ENCODE peak calls at places on chromosomes 7 and 10, in four cellular contexts. E, I, T and D are unnamed samples.

GRCh38 chr7:71795373-71795772 is 616.8 kb downstream of the CALN1 start:
- DNase-seq in E (no peak), I (no peak), T (no peak), D (no peak)

GRCh38 chr10:103668351-103669242 is 175.1 kb downstream of the NEURL1 start:
- DNase-seq in E (peak; percentile 69), I (peak; percentile 95), T (peak; percentile 54), D (no peak)

GRCh38 chr10:60043561-60043960 is 137.2 kb upstream of the CCDC6 start:
- DNase-seq in E (no peak), I (no peak), T (no peak), D (no peak)

GRCh38 chr7:50711271-50712175 is 71.2 kb downstream of the GRB10 start:
- DNase-seq in E (no peak), I (no peak), T (peak; percentile 34), D (peak; percentile 54)

GRCh38 chr7:147153571-147153970 is 1037.0 kb downstream of the CNTNAP2 start:
- DNase-seq in E (no peak), I (no peak), T (no peak), D (no peak)

GRCh38 chr10:117534321-117535044 is 8.1 kb upstream of the EMX2 start:
- DNase-seq in E (no peak), I (peak; percentile 84), T (no peak), D (no peak)

GRCh38 chr7:75995996-75996395 is 1.6 kb upstream of the TMEM120A start:
- DNase-seq in E (no peak), I (no peak), T (no peak), D (no peak)

GRCh38 chr7:82375713-82376112 is 67.9 kb downstream of the CACNA2D1 start:
- DNase-seq in E (no peak), I (no peak), T (no peak), D (no peak)

GRCh38 chr10:110326351-110327032 is 21.8 kb upstream of the SMNDC1 start:
- DNase-seq in E (peak; percentile 55), I (no peak), T (peak; percentile 72), D (peak; percentile 39)

GRCh38 chr7:45627691-45628456 is 53.7 kb downstream of the ADCY1 start:
- DNase-seq in E (no peak), I (no peak), T (no peak), D (no peak)

GRCh38 chr10:133143200-133143533 is 16.9 kb upstream of the KNDC1 start:
- DNase-seq in E (no peak), I (no peak), T (no peak), D (no peak)

GRCh38 chr10:48614481-48615383 is 9.9 kb upstream of the ARHGAP22 start:
- DNase-seq in E (peak; percentile 57), I (peak; percentile 28), T (peak; percentile 58), D (no peak)

GRCh38 chr7:157718303-157719007 is 381.7 kb downstream of the DNAJB6 start:
- DNase-seq in E (no peak), I (peak; percentile 59), T (no peak), D (no peak)

GRCh38 chr7:36923831-36924555 is 199.7 kb upstream of the AOAH start:
- DNase-seq in E (no peak), I (no peak), T (no peak), D (no peak)

GRCh38 chr10:79354141-79354540 is 6.9 kb downstream of the PPIF start:
- DNase-seq in E (no peak), I (no peak), T (no peak), D (no peak)

GRCh38 chr7:713488-714230 is 12.8 kb upstream of the DNAAF5 start:
- DNase-seq in E (no peak), I (peak; percentile 78), T (no peak), D (no peak)

GRCh38 chr10:19826712-19827111 is 10.5 kb downstream of the PLXDC2 start:
- DNase-seq in E (peak; percentile 75), I (no peak), T (peak; percentile 88), D (peak; percentile 37)

GRCh38 chr7:123865517-123866117 is 20.6 kb downstream of the HYAL4 start:
- DNase-seq in E (peak; percentile 85), I (no peak), T (peak; percentile 90), D (peak; percentile 79)

GRCh38 chr10:36885746-36886145 is 239.7 kb upstream of the ANKRD30A start:
- DNase-seq in E (no peak), I (no peak), T (no peak), D (no peak)

GRCh38 chr10:123808873-123809272 is 82.7 kb downstream of the CPXM2 start:
- DNase-seq in E (peak; percentile 89), I (no peak), T (peak; percentile 61), D (peak; percentile 74)

GRCh38 chr10:13271552-13272163 is 28.2 kb downstream of the PHYH start:
- DNase-seq in E (peak; percentile 11), I (peak; percentile 85), T (peak; percentile 29), D (peak; percentile 16)

GRCh38 chr10:62554632-62555199 is 180.5 kb downstream of the ZNF365 start:
- DNase-seq in E (peak; percentile 72), I (no peak), T (peak; percentile 85), D (peak; percentile 63)

GRCh38 chr7:30770936-30771858 is at the start of gene MINDY4:
- DNase-seq in E (peak; percentile 81), I (peak; percentile 94), T (peak; percentile 86), D (peak; percentile 62)

GRCh38 chr10:27319752-27320561 is 79.4 kb upstream of the ACBD5 start:
- DNase-seq in E (peak; percentile 77), I (peak; percentile 92), T (peak; percentile 43), D (peak; percentile 94)

DNA sequence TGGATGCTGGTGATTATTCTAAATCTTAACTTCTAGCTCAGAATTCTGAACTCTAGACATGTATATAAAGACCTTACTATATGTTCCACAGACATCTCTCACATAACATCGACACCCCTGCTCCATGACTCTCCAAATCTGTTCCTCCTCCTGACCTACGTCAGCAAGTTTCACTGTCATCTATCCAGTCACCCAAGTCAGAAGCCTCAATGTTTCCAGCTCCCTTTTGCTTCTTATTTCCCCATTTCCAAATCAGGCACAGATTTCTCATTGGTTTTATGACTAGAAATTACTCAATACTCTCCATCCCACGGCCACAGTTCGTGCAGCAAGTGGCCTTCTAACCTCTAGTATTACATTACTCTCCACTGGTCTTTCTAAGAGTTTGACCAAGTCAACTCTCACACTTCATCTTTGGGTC is 28.5 kb downstream of the EPC1 start:
- DNase-seq in E (no peak), I (no peak), T (no peak), D (no peak)
- H3K4me3 ChIP-seq in E (no peak overlapping the region), I (no peak overlapping the region), T (no peak overlapping the region), D (no peak overlapping the region)

DNA sequence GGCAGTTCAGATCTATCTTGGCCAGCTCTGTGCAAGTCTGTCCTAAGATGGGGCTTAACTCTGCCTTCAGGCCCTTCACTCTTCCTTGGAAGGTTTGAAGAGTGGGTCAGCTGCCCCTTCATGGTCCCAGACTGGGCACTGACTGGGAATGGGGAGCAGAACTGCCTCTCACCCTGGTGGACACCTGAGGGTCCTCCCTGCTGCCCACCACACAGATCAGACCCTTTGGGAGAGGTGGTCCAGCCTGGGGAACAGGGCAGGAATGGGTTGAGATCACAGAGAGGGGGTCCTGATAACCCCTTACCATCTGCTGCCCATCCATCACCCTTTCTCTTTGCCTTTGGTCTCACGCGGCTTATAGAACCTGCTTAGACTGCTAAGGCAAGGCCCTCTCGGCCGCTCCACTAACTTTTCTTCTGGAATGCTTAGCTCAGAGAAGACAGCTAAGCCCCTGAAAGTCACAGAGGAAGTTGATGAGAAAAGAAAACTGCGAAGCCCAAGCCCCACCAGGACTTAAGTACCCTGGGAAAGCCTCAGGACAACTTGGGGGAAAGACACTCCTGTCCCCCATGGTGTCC is 402 bp upstream of the CDHR1 start:
- DNase-seq in E (no peak), I (peak; percentile 78), T (peak; percentile 11), D (no peak)
- H3K4me3 ChIP-seq in E (peak overlapping the region; percentile 21), I (no peak overlapping the region), T (no peak overlapping the region), D (peak overlapping the region; percentile 62)

GRCh38 chr7:116327751-116328150 is 117.4 kb downstream of the TES start:
- DNase-seq in E (peak; percentile 88), I (no peak), T (peak; percentile 98), D (no peak)

GRCh38 chr7:116328161-116328560 is 117.8 kb downstream of the TES start:
- DNase-seq in E (peak; percentile 42), I (no peak), T (peak; percentile 68), D (no peak)

GRCh38 chr7:116334555-116334954 is 124.2 kb downstream of the TES start:
- DNase-seq in E (no peak), I (no peak), T (no peak), D (peak; percentile 50)

GRCh38 chr7:116329845-116330503 is 119.6 kb downstream of the TES start:
- DNase-seq in E (no peak), I (no peak), T (peak; percentile 40), D (no peak)

DNA sequence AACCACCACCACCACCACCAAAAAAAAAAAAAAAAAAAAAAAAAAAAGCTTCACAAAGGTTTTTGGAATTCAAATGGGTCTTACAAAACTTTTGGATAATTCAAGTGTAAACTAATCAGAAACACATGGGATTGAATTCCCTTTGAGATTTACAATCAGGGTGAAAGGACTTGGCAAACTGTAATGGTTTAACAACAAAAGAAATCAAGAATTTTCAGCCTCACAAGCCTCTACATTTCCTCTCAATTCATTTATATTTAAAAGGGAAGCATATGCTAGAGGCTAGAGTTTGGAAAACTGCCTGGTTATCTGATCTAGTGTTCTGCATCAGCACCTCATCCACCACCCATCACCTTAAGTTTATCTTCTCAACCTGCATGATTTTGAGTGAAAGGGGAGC is 120.6 kb downstream of the TES start:
- DNase-seq in E (no peak), I (no peak), T (no peak), D (no peak)
- H3K4me3 ChIP-seq in E (no peak overlapping the region), I (no peak overlapping the region), T (no peak overlapping the region), D (no peak overlapping the region)

DNA sequence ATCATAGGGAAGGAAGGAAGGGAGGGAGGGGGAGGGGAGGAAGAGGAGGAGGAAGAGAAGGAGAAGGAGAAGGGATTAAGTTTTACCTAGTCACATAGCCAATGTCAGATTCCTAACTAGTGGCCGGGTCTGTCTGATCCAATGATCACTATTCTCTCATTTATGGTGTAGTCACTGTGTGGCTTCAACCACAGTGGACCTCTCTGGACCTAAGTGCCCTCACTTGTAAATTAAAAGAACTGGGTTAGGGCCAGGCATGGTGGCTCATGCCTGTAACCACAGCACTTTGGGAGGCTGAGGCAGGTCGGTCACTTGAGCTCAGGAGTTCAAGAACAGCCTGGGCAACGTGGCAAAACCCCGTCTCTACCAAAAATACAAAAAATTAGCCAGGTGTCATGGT is 6.6 kb upstream of the SERPINE1 start:
- DNase-seq in E (no peak), I (no peak), T (no peak), D (no peak)
- H3K4me3 ChIP-seq in E (no peak overlapping the region), I (no peak overlapping the region), T (no peak overlapping the region), D (no peak overlapping the region)

DNA sequence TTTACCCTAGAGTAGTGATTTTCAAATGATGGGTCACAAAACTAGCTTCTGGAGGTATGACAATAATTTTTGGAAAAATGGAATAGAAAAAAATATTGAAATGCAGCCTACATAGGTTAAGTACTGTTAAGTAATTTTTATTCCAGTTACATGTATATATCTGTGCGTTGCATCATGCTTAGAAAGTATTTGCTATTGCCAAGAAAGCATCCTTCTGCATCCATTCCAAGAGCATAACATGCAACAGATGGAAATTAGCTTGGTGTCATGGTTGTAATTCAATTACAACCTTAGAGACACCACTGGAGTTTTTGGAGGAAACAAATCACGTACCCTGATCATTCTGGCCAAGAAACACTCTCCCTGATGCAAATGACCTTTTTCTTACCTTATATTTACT is 1.7 kb downstream of the AKR1B1 start:
- DNase-seq in E (no peak), I (no peak), T (peak; percentile 34), D (no peak)
- H3K4me3 ChIP-seq in E (peak overlapping the region; percentile 87), I (no peak overlapping the region), T (no peak overlapping the region), D (no peak overlapping the region)